ENCODE peak calls at places on chromosomes 16 and 17, in eight cellular contexts. Y is NCI-H446 treated with DMSO at 0.1 percent for 48 hours; I is effector CD4-positive, alpha-beta T cell; U is stimulated activated CD4-positive, alpha-beta T cell treated with anti-CD3 and anti-CD28 coated beads, Interleukin-1b, Interleukin-23, amount 100 ng/mL, for 24 hours; H is GM18507; P is SK-N-DZ; F is fibroblast of the conjunctiva; J is activated naive CD8-positive, alpha-beta T cell treated with anti-CD3 and anti-CD28 coated beads, Interleukin-2, amount 50 U/mL, for 24 hours. K is an unnamed sample.

GRCh38 chr16:50351116-50351515 is 17.7 kb downstream of the BRD7 start:
- DNase-seq in Y (no peak), I (no peak), U (no peak), H (no peak), P (no peak), F (no peak), J (no peak), K (no peak)

GRCh38 chr17:49464049-49464448 is 31.0 kb upstream of the NGFR start:
- DNase-seq in Y (no peak), I (no peak), U (no peak), H (no peak), P (no peak), F (no peak), J (no peak), K (no peak)

GRCh38 chr17:76473541-76473985 is 6.2 kb downstream of the AANAT start:
- DNase-seq in Y (no peak), I (no peak), U (no peak), H (no peak), P (no peak), F (no peak), J (no peak), K (no peak)

GRCh38 chr17:16215273-16215964 is at the start of gene NCOR1:
- DNase-seq in Y (peak; percentile 62), I (peak; percentile 85), U (peak; percentile 84), H (peak; percentile 67), P (peak; percentile 95), F (peak; percentile 86), J (peak; percentile 91), K (peak; percentile 64)

GRCh38 chr16:28289106-28289505 is 3.2 kb upstream of the SBK1 start:
- DNase-seq in Y (no peak), I (no peak), U (no peak), H (no peak), P (no peak), F (no peak), J (no peak), K (no peak)

GRCh38 chr17:75487351-75488070 is 27.8 kb downstream of the CASKIN2 start:
- DNase-seq in Y (no peak), I (no peak), U (peak; percentile 7), H (peak; percentile 65), P (no peak), F (no peak), J (peak; percentile 46), K (no peak)

GRCh38 chr16:6753553-6753952 is 579.1 kb upstream of the RBFOX1 start:
- DNase-seq in Y (no peak), I (no peak), U (no peak), H (no peak), P (no peak), F (no peak), J (no peak), K (no peak)

GRCh38 chr17:41982026-41982989 is 15.7 kb downstream of the CNP start:
- DNase-seq in Y (no peak), I (no peak), U (no peak), H (no peak), P (no peak), F (no peak), J (no peak), K (no peak)

GRCh38 chr17:75592364-75593020 is 4.9 kb downstream of the MYO15B start:
- DNase-seq in Y (no peak), I (no peak), U (no peak), H (no peak), P (no peak), F (no peak), J (no peak), K (no peak)

GRCh38 chr16:64452446-64452845 is 669.4 kb downstream of the CDH11 start:
- DNase-seq in Y (no peak), I (no peak), U (no peak), H (no peak), P (no peak), F (no peak), J (no peak), K (no peak)

GRCh38 chr16:85086347-85087291 is 25.7 kb downstream of the CIBAR2 start:
- DNase-seq in Y (no peak), I (peak; percentile 66), U (peak; percentile 57), H (peak; percentile 57), P (peak; percentile 79), F (peak; percentile 37), J (peak; percentile 81), K (no peak)

GRCh38 chr16:31472559-31473203 is 729 bp downstream of the TGFB1I1 start:
- DNase-seq in Y (peak; percentile 72), I (no peak), U (no peak), H (no peak), P (peak; percentile 72), F (peak; percentile 90), J (peak; percentile 50), K (peak; percentile 70)